ENCODE peak calls at places on chromosomes 3 and 15, in five cellular contexts. U, Q, Y, V and M are unnamed samples.

GRCh38 chr3:147655236-147655635 is 246.1 kb downstream of the ZIC1 start:
- DNase-seq in U (no peak), Q (no peak), Y (no peak), V (peak; percentile 56), M (no peak)

GRCh38 chr15:90340345-90340744 is 11.7 kb upstream of the ZNF774 start:
- DNase-seq in U (no peak), Q (no peak), Y (no peak), V (no peak), M (no peak)

GRCh38 chr15:31801152-31801551 is 229.2 kb upstream of the CHRNA7 start:
- DNase-seq in U (no peak), Q (no peak), Y (peak; percentile 62), V (peak; percentile 21), M (no peak)

GRCh38 chr15:99749386-99749785 is 16.1 kb upstream of the LYSMD4 start:
- DNase-seq in U (no peak), Q (no peak), Y (no peak), V (peak; percentile 16), M (no peak)

GRCh38 chr3:130896101-130896500 is 2.2 kb downstream of the ATP2C1 start:
- DNase-seq in U (peak; percentile 34), Q (no peak), Y (no peak), V (no peak), M (no peak)

GRCh38 chr15:77369168-77369567 is 50.7 kb downstream of the PEAK1 start:
- DNase-seq in U (no peak), Q (no peak), Y (no peak), V (peak; percentile 26), M (no peak)

GRCh38 chr3:24242012-24242698 is 252.5 kb downstream of the THRB start:
- DNase-seq in U (no peak), Q (no peak), Y (no peak), V (peak; percentile 82), M (peak; percentile 97)

GRCh38 chr3:124634210-124635168 is 95.8 kb upstream of the UMPS start:
- DNase-seq in U (no peak), Q (no peak), Y (no peak), V (no peak), M (no peak)

GRCh38 chr3:195086341-195086740 is 184.6 kb downstream of the XXYLT1 start:
- DNase-seq in U (no peak), Q (peak; percentile 7), Y (no peak), V (no peak), M (no peak)

GRCh38 chr3:186224211-186224610 is 115.3 kb upstream of the ETV5 start:
- DNase-seq in U (no peak), Q (no peak), Y (no peak), V (no peak), M (no peak)

GRCh38 chr3:67028385-67028784 is 30.3 kb downstream of the KBTBD8 start:
- DNase-seq in U (no peak), Q (no peak), Y (no peak), V (no peak), M (no peak)

GRCh38 chr3:173397161-173398110 is at the start of gene NLGN1:
- DNase-seq in U (no peak), Q (peak; percentile 68), Y (peak; percentile 78), V (peak; percentile 61), M (peak; percentile 67)

GRCh38 chr15:40762919-40763800 is 708 bp upstream of the GCHFR start:
- DNase-seq in U (no peak), Q (peak; percentile 66), Y (peak; percentile 83), V (peak; percentile 33), M (peak; percentile 50)

GRCh38 chr3:30354972-30355371 is 251.4 kb upstream of the TGFBR2 start:
- DNase-seq in U (no peak), Q (no peak), Y (no peak), V (no peak), M (no peak)

GRCh38 chr3:17151598-17152373 is 267.0 kb downstream of the PLCL2 start:
- DNase-seq in U (no peak), Q (no peak), Y (no peak), V (no peak), M (no peak)

GRCh38 chr15:26453914-26454313 is 319.0 kb downstream of the GABRB3 start:
- DNase-seq in U (no peak), Q (no peak), Y (no peak), V (no peak), M (no peak)

GRCh38 chr3:129599607-129600006 is 6.9 kb downstream of the PLXND1 start:
- DNase-seq in U (peak; percentile 93), Q (peak; percentile 76), Y (no peak), V (peak; percentile 69), M (peak; percentile 85)

GRCh38 chr15:47505712-47506542 is 211.4 kb upstream of the SEMA6D start:
- DNase-seq in U (no peak), Q (no peak), Y (peak; percentile 25), V (peak; percentile 63), M (peak; percentile 52)

GRCh38 chr3:197501496-197501878 is 54.3 kb downstream of the BDH1 start:
- DNase-seq in U (peak; percentile 58), Q (no peak), Y (no peak), V (peak; percentile 36), M (peak; percentile 55)

GRCh38 chr3:23159929-23160328 is 43.2 kb upstream of the UBE2E2 start:
- DNase-seq in U (no peak), Q (no peak), Y (no peak), V (peak; percentile 93), M (peak; percentile 72)

GRCh38 chr3:189568931-189569330 is 62.3 kb upstream of the TP63 start:
- DNase-seq in U (no peak), Q (no peak), Y (no peak), V (no peak), M (no peak)

GRCh38 chr3:187021748-187022402 is 91.5 kb downstream of the ST6GAL1 start:
- DNase-seq in U (no peak), Q (no peak), Y (no peak), V (no peak), M (no peak)

GRCh38 chr3:101936419-101937331 is 87.4 kb downstream of the NFKBIZ start:
- DNase-seq in U (peak; percentile 90), Q (no peak), Y (no peak), V (peak; percentile 92), M (peak; percentile 89)

GRCh38 chr3:45204136-45204535 is 22.0 kb downstream of the TMEM158 start:
- DNase-seq in U (no peak), Q (no peak), Y (no peak), V (peak; percentile 76), M (peak; percentile 87)

GRCh38 chr3:129023909-129024308 is 22.8 kb downstream of the EFCC1 start:
- DNase-seq in U (peak; percentile 39), Q (no peak), Y (no peak), V (peak; percentile 21), M (peak; percentile 28)

GRCh38 chr3:88542916-88543315 is 393.2 kb downstream of the C3orf38 start:
- DNase-seq in U (no peak), Q (no peak), Y (no peak), V (no peak), M (no peak)

GRCh38 chr3:36846406-36846805 is 82.1 kb upstream of the DCLK3 start:
- DNase-seq in U (no peak), Q (no peak), Y (no peak), V (no peak), M (no peak)

GRCh38 chr3:36842275-36842674 is 77.9 kb upstream of the DCLK3 start:
- DNase-seq in U (no peak), Q (no peak), Y (no peak), V (no peak), M (no peak)

GRCh38 chr3:36840453-36840921 is 76.1 kb upstream of the DCLK3 start:
- DNase-seq in U (no peak), Q (no peak), Y (no peak), V (peak; percentile 23), M (peak; percentile 3)

GRCh38 chr3:36843065-36844051 is 79.0 kb upstream of the DCLK3 start:
- DNase-seq in U (peak; percentile 39), Q (no peak), Y (peak; percentile 43), V (peak; percentile 43), M (peak; percentile 29)
- TF ChIP-seq CTCF in U (peak; percentile 58), Q (peak; percentile 52), Y (peak; percentile 55), V (peak; percentile 69), M (peak; percentile 56)

DNA sequence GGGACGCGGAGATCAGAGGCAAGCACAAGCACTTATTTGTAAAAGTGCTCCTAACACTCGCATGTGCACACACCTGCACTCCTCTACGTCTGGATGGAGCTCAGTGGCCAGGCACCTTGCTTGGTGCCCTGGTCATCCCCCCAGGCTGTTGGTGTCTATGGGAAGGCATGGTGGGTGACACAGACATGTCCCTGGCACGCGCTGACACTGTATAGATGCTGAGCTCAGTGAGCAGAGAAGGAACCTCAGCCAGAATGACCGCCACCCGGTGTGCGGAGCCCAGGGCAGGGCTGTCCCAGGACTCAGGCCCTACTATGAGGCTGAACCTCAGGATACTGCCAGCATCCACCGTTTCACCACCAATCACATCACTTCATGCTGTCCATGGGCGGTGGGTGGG is 64.5 kb downstream of the NIPA2 start:
- DNase-seq in U (no peak), Q (no peak), Y (no peak), V (no peak), M (no peak)
- H3K4me3 ChIP-seq in U (no peak overlapping the region), Q (no peak overlapping the region), Y (no peak overlapping the region), V (no peak overlapping the region), M (no peak overlapping the region)

GRCh38 chr3:165254812-165255211 is 58.6 kb upstream of the SLITRK3 start:
- DNase-seq in U (peak; percentile 37), Q (no peak), Y (peak; percentile 0), V (peak; percentile 63), M (peak; percentile 45)
- TF ChIP-seq CTCF in U (no peak), Q (peak; percentile 18), Y (no peak), V (peak; percentile 24), M (peak; percentile 27)

GRCh38 chr15:62560943-62561571 is 396.0 kb upstream of the C2CD4B start:
- DNase-seq in U (no peak), Q (peak; percentile 37), Y (no peak), V (no peak), M (no peak)
- H3K4me3 ChIP-seq in U (no peak overlapping the region), Q (peak overlapping the region; percentile 44), Y (no peak overlapping the region), V (no peak overlapping the region), M (no peak overlapping the region)

GRCh38 chr15:63244976-63245645 is 32.3 kb upstream of the APH1B start:
- DNase-seq in U (no peak), Q (no peak), Y (no peak), V (no peak), M (peak; percentile 42)

GRCh38 chr15:63243776-63244175 is 33.6 kb upstream of the APH1B start:
- DNase-seq in U (no peak), Q (no peak), Y (no peak), V (no peak), M (no peak)

GRCh38 chr15:63241316-63241715 is 36.1 kb upstream of the APH1B start:
- DNase-seq in U (no peak), Q (no peak), Y (no peak), V (no peak), M (no peak)

GRCh38 chr15:63244399-63244798 is 33.0 kb upstream of the APH1B start:
- DNase-seq in U (no peak), Q (no peak), Y (no peak), V (no peak), M (peak; percentile 62)

GRCh38 chr15:63243101-63243500 is 34.3 kb upstream of the APH1B start:
- DNase-seq in U (no peak), Q (peak; percentile 27), Y (no peak), V (peak; percentile 73), M (peak; percentile 49)
- TF ChIP-seq CTCF in U (no peak), Q (no peak), Y (no peak), V (peak; percentile 23), M (no peak)